ENCODE peak calls at places on chromosomes 7 and 10, in seven cellular contexts. One of them, this sample, is unnamed.

GRCh38 chr7:77315102-77315501 is 101.0 kb downstream of the GSAP start:
- DNase-seq in HFF-Myc: no peak
- DNase-seq in CD8-positive, alpha-beta T cell: no peak
- DNase-seq in lung: no peak
- DNase-seq in CD4-positive, alpha-beta T cell: no peak
- DNase-seq in left lung: no peak
- DNase-seq in right atrium auricular region: no peak
- DNase-seq in this sample: no peak

GRCh38 chr7:112147752-112148435 is 58.3 kb downstream of the DOCK4 start:
- DNase-seq in HFF-Myc: no peak
- DNase-seq in CD8-positive, alpha-beta T cell: no peak
- DNase-seq in lung: no peak
- DNase-seq in CD4-positive, alpha-beta T cell: no peak
- DNase-seq in left lung: no peak
- DNase-seq in right atrium auricular region: no peak
- DNase-seq in this sample: no peak

GRCh38 chr7:18210788-18211187 is 183.1 kb upstream of the PRPS1L1 start:
- DNase-seq in HFF-Myc: no peak
- DNase-seq in CD8-positive, alpha-beta T cell: no peak
- DNase-seq in lung: no peak
- DNase-seq in CD4-positive, alpha-beta T cell: no peak
- DNase-seq in left lung: no peak
- DNase-seq in right atrium auricular region: no peak
- DNase-seq in this sample: no peak

GRCh38 chr10:101001225-101002035 is 1.8 kb downstream of the LZTS2 start:
- DNase-seq in HFF-Myc: no peak
- DNase-seq in CD8-positive, alpha-beta T cell: no peak
- DNase-seq in lung: peak
- DNase-seq in CD4-positive, alpha-beta T cell: no peak
- DNase-seq in left lung: peak
- DNase-seq in right atrium auricular region: peak
- DNase-seq in this sample: no peak

GRCh38 chr7:108235451-108236061 is 105.4 kb upstream of the LAMB4 start:
- DNase-seq in HFF-Myc: no peak
- DNase-seq in CD8-positive, alpha-beta T cell: no peak
- DNase-seq in lung: no peak
- DNase-seq in CD4-positive, alpha-beta T cell: no peak
- DNase-seq in left lung: no peak
- DNase-seq in right atrium auricular region: no peak
- DNase-seq in this sample: no peak

GRCh38 chr7:139675127-139676110 is 102.4 kb downstream of the HIPK2 start:
- DNase-seq in HFF-Myc: no peak
- DNase-seq in CD8-positive, alpha-beta T cell: no peak
- DNase-seq in lung: no peak
- DNase-seq in CD4-positive, alpha-beta T cell: no peak
- DNase-seq in left lung: no peak
- DNase-seq in right atrium auricular region: no peak
- DNase-seq in this sample: no peak

GRCh38 chr7:48042216-48042615 is 6.9 kb downstream of the C7orf57 start:
- DNase-seq in HFF-Myc: no peak
- DNase-seq in CD8-positive, alpha-beta T cell: no peak
- DNase-seq in lung: no peak
- DNase-seq in CD4-positive, alpha-beta T cell: no peak
- DNase-seq in left lung: no peak
- DNase-seq in right atrium auricular region: no peak
- DNase-seq in this sample: no peak

GRCh38 chr10:22321831-22322662 is 1.1 kb downstream of the BMI1 start:
- DNase-seq in HFF-Myc: no peak
- DNase-seq in CD8-positive, alpha-beta T cell: peak
- DNase-seq in lung: no peak
- DNase-seq in CD4-positive, alpha-beta T cell: no peak
- DNase-seq in left lung: peak
- DNase-seq in right atrium auricular region: no peak
- DNase-seq in this sample: peak

GRCh38 chr7:116591202-116592040 is 66.6 kb downstream of the CAV1 start:
- DNase-seq in HFF-Myc: no peak
- DNase-seq in CD8-positive, alpha-beta T cell: no peak
- DNase-seq in lung: no peak
- DNase-seq in CD4-positive, alpha-beta T cell: no peak
- DNase-seq in left lung: no peak
- DNase-seq in right atrium auricular region: no peak
- DNase-seq in this sample: no peak

GRCh38 chr10:95217476-95217875 is 23.4 kb downstream of the ACSM6 start:
- DNase-seq in HFF-Myc: no peak
- DNase-seq in CD8-positive, alpha-beta T cell: no peak
- DNase-seq in lung: no peak
- DNase-seq in CD4-positive, alpha-beta T cell: no peak
- DNase-seq in left lung: no peak
- DNase-seq in right atrium auricular region: no peak
- DNase-seq in this sample: no peak

GRCh38 chr7:11261470-11261869 is 287.8 kb downstream of the PHF14 start:
- DNase-seq in HFF-Myc: no peak
- DNase-seq in CD8-positive, alpha-beta T cell: no peak
- DNase-seq in lung: peak
- DNase-seq in CD4-positive, alpha-beta T cell: no peak
- DNase-seq in left lung: no peak
- DNase-seq in right atrium auricular region: no peak
- DNase-seq in this sample: no peak

GRCh38 chr10:6565588-6565987 is 14.5 kb downstream of the PRKCQ start:
- DNase-seq in HFF-Myc: no peak
- DNase-seq in CD8-positive, alpha-beta T cell: no peak
- DNase-seq in lung: no peak
- DNase-seq in CD4-positive, alpha-beta T cell: no peak
- DNase-seq in left lung: no peak
- DNase-seq in right atrium auricular region: no peak
- DNase-seq in this sample: no peak

GRCh38 chr7:155361363-155361680 is 63.6 kb downstream of the INSIG1 start:
- DNase-seq in HFF-Myc: no peak
- DNase-seq in CD8-positive, alpha-beta T cell: no peak
- DNase-seq in lung: no peak
- DNase-seq in CD4-positive, alpha-beta T cell: no peak
- DNase-seq in left lung: peak
- DNase-seq in right atrium auricular region: no peak
- DNase-seq in this sample: no peak

GRCh38 chr7:144006029-144006428 is 5.9 kb downstream of the OR6B1 start:
- DNase-seq in HFF-Myc: no peak
- DNase-seq in CD8-positive, alpha-beta T cell: no peak
- DNase-seq in lung: no peak
- DNase-seq in CD4-positive, alpha-beta T cell: no peak
- DNase-seq in left lung: no peak
- DNase-seq in right atrium auricular region: no peak
- DNase-seq in this sample: no peak

GRCh38 chr7:31122649-31123058 is 70.5 kb downstream of the ADCYAP1R1 start:
- DNase-seq in HFF-Myc: peak
- DNase-seq in CD8-positive, alpha-beta T cell: no peak
- DNase-seq in lung: peak
- DNase-seq in CD4-positive, alpha-beta T cell: no peak
- DNase-seq in left lung: no peak
- DNase-seq in right atrium auricular region: peak
- DNase-seq in this sample: no peak

GRCh38 chr10:17179002-17179401 is 22.5 kb downstream of the TRDMT1 start:
- DNase-seq in HFF-Myc: no peak
- DNase-seq in CD8-positive, alpha-beta T cell: no peak
- DNase-seq in lung: no peak
- DNase-seq in CD4-positive, alpha-beta T cell: no peak
- DNase-seq in left lung: no peak
- DNase-seq in right atrium auricular region: no peak
- DNase-seq in this sample: no peak

GRCh38 chr7:42986781-42987248 is 54.6 kb downstream of the MRPL32 start:
- DNase-seq in HFF-Myc: no peak
- DNase-seq in CD8-positive, alpha-beta T cell: no peak
- DNase-seq in lung: no peak
- DNase-seq in CD4-positive, alpha-beta T cell: no peak
- DNase-seq in left lung: no peak
- DNase-seq in right atrium auricular region: no peak
- DNase-seq in this sample: no peak

GRCh38 chr10:34420273-34420672 is 394.8 kb downstream of the PARD3 start:
- DNase-seq in HFF-Myc: no peak
- DNase-seq in CD8-positive, alpha-beta T cell: no peak
- DNase-seq in lung: no peak
- DNase-seq in CD4-positive, alpha-beta T cell: no peak
- DNase-seq in left lung: no peak
- DNase-seq in right atrium auricular region: no peak
- DNase-seq in this sample: no peak

GRCh38 chr10:92913973-92914372 is 65.7 kb downstream of the EXOC6 start:
- DNase-seq in HFF-Myc: no peak
- DNase-seq in CD8-positive, alpha-beta T cell: no peak
- DNase-seq in lung: no peak
- DNase-seq in CD4-positive, alpha-beta T cell: no peak
- DNase-seq in left lung: no peak
- DNase-seq in right atrium auricular region: no peak
- DNase-seq in this sample: no peak

GRCh38 chr10:125054216-125054615 is 106.1 kb downstream of the CTBP2 start:
- DNase-seq in HFF-Myc: no peak
- DNase-seq in CD8-positive, alpha-beta T cell: no peak
- DNase-seq in lung: no peak
- DNase-seq in CD4-positive, alpha-beta T cell: no peak
- DNase-seq in left lung: peak
- DNase-seq in right atrium auricular region: no peak
- DNase-seq in this sample: no peak

GRCh38 chr7:129667116-129667515 is 55.6 kb downstream of the NRF1 start:
- DNase-seq in HFF-Myc: no peak
- DNase-seq in CD8-positive, alpha-beta T cell: no peak
- DNase-seq in lung: no peak
- DNase-seq in CD4-positive, alpha-beta T cell: no peak
- DNase-seq in left lung: no peak
- DNase-seq in right atrium auricular region: no peak
- DNase-seq in this sample: no peak

GRCh38 chr7:42137941-42138340 is 99.1 kb downstream of the GLI3 start:
- DNase-seq in HFF-Myc: no peak
- DNase-seq in CD8-positive, alpha-beta T cell: no peak
- DNase-seq in lung: no peak
- DNase-seq in CD4-positive, alpha-beta T cell: no peak
- DNase-seq in left lung: no peak
- DNase-seq in right atrium auricular region: no peak
- DNase-seq in this sample: no peak

GRCh38 chr10:6977641-6978627 is 397.9 kb upstream of the PRKCQ start:
- DNase-seq in HFF-Myc: no peak
- DNase-seq in CD8-positive, alpha-beta T cell: no peak
- DNase-seq in lung: no peak
- DNase-seq in CD4-positive, alpha-beta T cell: no peak
- DNase-seq in left lung: no peak
- DNase-seq in right atrium auricular region: no peak
- DNase-seq in this sample: no peak

DNA sequence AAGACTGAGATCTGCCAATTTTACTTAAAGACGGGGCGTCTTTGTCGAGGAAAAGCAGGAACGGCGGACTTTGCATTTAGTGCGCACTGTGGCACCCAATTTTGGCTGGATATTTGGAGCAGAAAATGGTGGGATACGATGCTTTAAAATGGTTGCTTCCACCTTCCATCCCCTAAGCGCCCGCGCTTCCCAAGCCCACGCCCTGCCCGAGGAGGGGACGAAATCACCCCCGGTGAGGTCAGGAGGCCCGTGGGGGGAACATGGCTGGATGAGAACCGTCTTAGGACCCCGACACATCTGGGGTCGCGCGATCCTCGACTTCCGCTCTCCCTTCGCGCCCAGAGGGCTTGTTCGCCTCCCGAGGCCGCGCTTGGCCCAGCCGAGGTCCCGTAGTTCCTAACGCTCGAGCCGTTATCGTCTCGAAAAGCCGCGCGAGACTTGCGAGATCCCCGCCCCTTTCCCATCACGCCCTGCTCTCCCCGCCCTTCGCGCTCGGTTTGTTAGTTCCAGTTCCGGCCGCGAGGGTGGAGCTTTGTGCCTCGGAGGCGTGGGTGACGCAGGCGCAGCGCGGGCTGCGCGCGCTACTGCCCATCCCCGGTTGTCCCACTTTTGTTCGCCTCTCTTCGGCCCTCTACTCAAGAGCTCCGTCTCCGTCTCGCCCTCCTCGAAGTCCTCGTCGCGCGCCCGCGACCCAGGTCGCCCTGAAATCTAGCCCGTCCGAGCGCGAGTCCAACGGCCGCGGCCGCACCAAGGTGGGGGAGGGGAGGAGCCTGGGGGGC is at the start of gene SRRT:
- DNase-seq in HFF-Myc: peak
- DNase-seq in CD8-positive, alpha-beta T cell: peak
- DNase-seq in lung: peak
- DNase-seq in CD4-positive, alpha-beta T cell: peak
- DNase-seq in left lung: peak
- DNase-seq in right atrium auricular region: peak
- DNase-seq in this sample: peak
- TF ChIP-seq CTCF in HFF-Myc: no peak
- TF ChIP-seq CTCF in CD8-positive, alpha-beta T cell: no peak
- TF ChIP-seq CTCF in lung: peak
- TF ChIP-seq CTCF in CD4-positive, alpha-beta T cell: no peak
- TF ChIP-seq CTCF in left lung: peak
- TF ChIP-seq CTCF in right atrium auricular region: peak
- TF ChIP-seq CTCF in this sample: no peak

GRCh38 chr7:37853468-37853867 is 5.1 kb downstream of the NME8 start:
- DNase-seq in HFF-Myc: no peak
- DNase-seq in CD8-positive, alpha-beta T cell: no peak
- DNase-seq in lung: no peak
- DNase-seq in CD4-positive, alpha-beta T cell: no peak
- DNase-seq in left lung: no peak
- DNase-seq in right atrium auricular region: no peak
- DNase-seq in this sample: no peak
- TF ChIP-seq CTCF in HFF-Myc: no peak
- TF ChIP-seq CTCF in CD8-positive, alpha-beta T cell: no peak
- TF ChIP-seq CTCF in lung: no peak
- TF ChIP-seq CTCF in CD4-positive, alpha-beta T cell: no peak
- TF ChIP-seq CTCF in left lung: no peak
- TF ChIP-seq CTCF in right atrium auricular region: peak
- TF ChIP-seq CTCF in this sample: no peak

GRCh38 chr10:50471583-50471975 is 152.2 kb downstream of the SGMS1 start:
- DNase-seq in HFF-Myc: no peak
- DNase-seq in CD8-positive, alpha-beta T cell: no peak
- DNase-seq in lung: no peak
- DNase-seq in CD4-positive, alpha-beta T cell: no peak
- DNase-seq in left lung: no peak
- DNase-seq in right atrium auricular region: no peak
- DNase-seq in this sample: no peak
- TF ChIP-seq CTCF in HFF-Myc: no peak
- TF ChIP-seq CTCF in CD8-positive, alpha-beta T cell: no peak
- TF ChIP-seq CTCF in lung: no peak
- TF ChIP-seq CTCF in CD4-positive, alpha-beta T cell: no peak
- TF ChIP-seq CTCF in left lung: no peak
- TF ChIP-seq CTCF in right atrium auricular region: no peak
- TF ChIP-seq CTCF in this sample: no peak

DNA sequence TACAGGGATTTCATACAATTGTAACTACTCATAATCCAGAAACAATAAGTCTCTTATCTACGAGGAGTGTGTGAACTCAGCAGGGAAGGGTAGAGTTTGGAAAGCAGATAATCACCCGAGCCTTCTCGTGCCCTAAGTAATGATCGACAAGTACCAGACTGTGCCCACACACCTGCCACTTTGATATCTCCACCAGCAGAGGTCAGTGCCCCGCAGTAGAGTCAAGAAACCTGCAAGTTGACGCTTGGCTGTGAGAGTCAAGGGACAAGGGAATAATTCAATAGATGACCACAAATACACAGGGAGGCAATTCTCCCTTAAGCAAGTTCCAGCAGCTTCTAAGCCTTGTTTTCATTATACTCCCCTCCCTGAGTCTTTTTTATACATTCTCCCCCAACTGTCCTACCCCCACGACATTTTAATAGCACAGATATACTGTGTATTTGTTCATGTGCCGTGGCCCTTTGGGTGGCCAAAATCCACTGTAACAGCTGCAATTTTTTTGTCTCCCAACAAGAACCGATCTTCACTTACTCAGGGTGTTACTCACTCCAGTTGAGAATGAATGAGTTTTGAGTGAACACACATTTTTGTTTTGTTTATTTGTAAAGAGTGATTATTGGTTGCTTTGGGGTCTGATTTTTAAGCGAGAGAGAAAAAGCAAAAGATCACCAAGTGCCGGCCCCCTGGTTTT is 106.9 kb upstream of the RHEB start:
- DNase-seq in HFF-Myc: no peak
- DNase-seq in CD8-positive, alpha-beta T cell: peak
- DNase-seq in lung: peak
- DNase-seq in CD4-positive, alpha-beta T cell: peak
- DNase-seq in left lung: no peak
- DNase-seq in right atrium auricular region: no peak
- DNase-seq in this sample: no peak
- TF ChIP-seq CTCF in HFF-Myc: peak
- TF ChIP-seq CTCF in CD8-positive, alpha-beta T cell: peak
- TF ChIP-seq CTCF in lung: peak
- TF ChIP-seq CTCF in CD4-positive, alpha-beta T cell: peak
- TF ChIP-seq CTCF in left lung: peak
- TF ChIP-seq CTCF in right atrium auricular region: peak
- TF ChIP-seq CTCF in this sample: no peak